ENCODE peak calls at places on chromosomes 5 and 9, in eight cellular contexts. Q is T-helper 22 cell; Z is Kasumi-1; R is fibroblast of the aortic adventitia; V is GM20000; K is GM12892; H is activated CD4-positive, CD25-positive, alpha-beta regulatory T cell; W is ovary. I is an unnamed sample.

GRCh38 chr5:126433708-126434107 is 10.5 kb downstream of the GRAMD2B start:
- DNase-seq in Q (no peak), Z (no peak), R (peak), V (no peak), K (no peak), H (no peak), W (no peak), I (no peak)

GRCh38 chr9:113673726-113674125 is 202.4 kb upstream of the ZNF618 start:
- DNase-seq in Q (no peak), Z (no peak), R (peak), V (no peak), K (no peak), H (no peak), W (no peak), I (no peak)

GRCh38 chr5:122263352-122264030 is 48.5 kb upstream of the SNCAIP start:
- DNase-seq in Q (no peak), Z (no peak), R (peak), V (no peak), K (no peak), H (no peak), W (no peak), I (no peak)

GRCh38 chr5:156647034-156647451 is 203.1 kb upstream of the PPP1R2B start:
- DNase-seq in Q (no peak), Z (no peak), R (no peak), V (no peak), K (no peak), H (no peak), W (no peak), I (peak)

GRCh38 chr9:34163439-34163838 is 15.4 kb upstream of the UBAP1 start:
- DNase-seq in Q (no peak), Z (no peak), R (peak), V (no peak), K (no peak), H (no peak), W (no peak), I (no peak)

GRCh38 chr5:138241688-138242547 is 28.8 kb upstream of the CDC23 start:
- DNase-seq in Q (no peak), Z (peak), R (peak), V (peak), K (no peak), H (no peak), W (no peak), I (no peak)

GRCh38 chr9:4243877-4244812 is 55.7 kb downstream of the GLIS3 start:
- DNase-seq in Q (no peak), Z (no peak), R (no peak), V (no peak), K (no peak), H (no peak), W (no peak), I (no peak)

GRCh38 chr5:137075163-137075970 is 423.8 kb downstream of the SPOCK1 start:
- DNase-seq in Q (no peak), Z (peak), R (peak), V (peak), K (peak), H (no peak), W (no peak), I (peak)

GRCh38 chr5:109029847-109030246 is 282.1 kb downstream of the FER start:
- DNase-seq in Q (no peak), Z (no peak), R (no peak), V (no peak), K (no peak), H (no peak), W (no peak), I (no peak)

GRCh38 chr5:58582004-58582403 is 871 bp upstream of the RAB3C start:
- DNase-seq in Q (no peak), Z (peak), R (no peak), V (no peak), K (no peak), H (no peak), W (no peak), I (no peak)

GRCh38 chr9:70374962-70375618 is 39.4 kb downstream of the KLF9 start:
- DNase-seq in Q (no peak), Z (no peak), R (no peak), V (no peak), K (no peak), H (no peak), W (no peak), I (no peak)

GRCh38 chr9:134964271-134964670 is 46.6 kb upstream of the FCN1 start:
- DNase-seq in Q (no peak), Z (no peak), R (no peak), V (no peak), K (no peak), H (no peak), W (no peak), I (no peak)

GRCh38 chr9:14107495-14107894 is 206.4 kb downstream of the NFIB start:
- DNase-seq in Q (no peak), Z (no peak), R (no peak), V (no peak), K (no peak), H (no peak), W (no peak), I (no peak)

GRCh38 chr5:7039058-7039457 is 325.8 kb downstream of the TENT4A start:
- DNase-seq in Q (no peak), Z (no peak), R (no peak), V (no peak), K (no peak), H (no peak), W (no peak), I (no peak)

GRCh38 chr5:80507663-80508062 is 19.8 kb downstream of the FAM151B start:
- DNase-seq in Q (no peak), Z (no peak), R (no peak), V (no peak), K (no peak), H (no peak), W (no peak), I (no peak)

GRCh38 chr9:121593066-121593465 is 58.4 kb upstream of the DAB2IP start:
- DNase-seq in Q (no peak), Z (no peak), R (no peak), V (no peak), K (no peak), H (no peak), W (peak), I (no peak)

GRCh38 chr5:94793113-94793815 is 174.8 kb downstream of the SLF1 start:
- DNase-seq in Q (peak), Z (peak), R (peak), V (peak), K (peak), H (no peak), W (no peak), I (peak)

GRCh38 chr5:123610665-123611406 is 98.9 kb downstream of the CSNK1G3 start:
- DNase-seq in Q (no peak), Z (peak), R (peak), V (peak), K (no peak), H (no peak), W (no peak), I (peak)

GRCh38 chr5:127092690-127093089 is 19.4 kb upstream of the C5orf63 start:
- DNase-seq in Q (no peak), Z (no peak), R (peak), V (no peak), K (no peak), H (no peak), W (no peak), I (peak)

GRCh38 chr5:160850439-160850838 is 1.6 kb downstream of the ATP10B start:
- DNase-seq in Q (no peak), Z (no peak), R (no peak), V (no peak), K (no peak), H (no peak), W (no peak), I (no peak)

GRCh38 chr5:27020965-27021364 is 17.4 kb downstream of the CDH9 start:
- DNase-seq in Q (no peak), Z (no peak), R (peak), V (no peak), K (no peak), H (no peak), W (no peak), I (peak)

GRCh38 chr9:96691326-96691725 is 36.2 kb upstream of the PRXL2C start:
- DNase-seq in Q (no peak), Z (no peak), R (no peak), V (no peak), K (no peak), H (no peak), W (no peak), I (no peak)

GRCh38 chr5:163248856-163249255 is 188.5 kb upstream of the CCNG1 start:
- DNase-seq in Q (no peak), Z (no peak), R (peak), V (no peak), K (no peak), H (no peak), W (no peak), I (no peak)

GRCh38 chr9:92968081-92968480 is 20.8 kb downstream of the FGD3 start:
- DNase-seq in Q (no peak), Z (no peak), R (no peak), V (no peak), K (no peak), H (no peak), W (no peak), I (no peak)